ENCODE peak calls at places on chromosomes 3 and 15, in five cellular contexts. P, D, X, V and G are unnamed samples.

GRCh38 chr15:56980474-56980873 is 62.0 kb downstream of the TCF12 start:
- DNase-seq in P (no peak), D (no peak), X (no peak), V (no peak), G (no peak)

GRCh38 chr15:73941044-73941443 is 14.8 kb downstream of the LOXL1 start:
- DNase-seq in P (no peak), D (no peak), X (no peak), V (no peak), G (no peak)

GRCh38 chr3:38717603-38718240 is 68.2 kb upstream of the SCN5A start:
- DNase-seq in P (no peak), D (no peak), X (no peak), V (peak; percentile 84), G (no peak)

GRCh38 chr3:54122046-54122801 is at the start of gene CACNA2D3:
- DNase-seq in P (no peak), D (no peak), X (no peak), V (peak; percentile 79), G (no peak)

GRCh38 chr3:98608029-98608428 is 14.6 kb upstream of the CPOX start:
- DNase-seq in P (no peak), D (no peak), X (no peak), V (no peak), G (no peak)

GRCh38 chr3:53821631-53822068 is 24.6 kb downstream of the CHDH start:
- DNase-seq in P (no peak), D (no peak), X (no peak), V (no peak), G (peak; percentile 17)

GRCh38 chr3:99757948-99758347 is 59.7 kb upstream of the CMSS1 start:
- DNase-seq in P (no peak), D (no peak), X (no peak), V (no peak), G (no peak)

GRCh38 chr3:121736112-121736511 is 13.4 kb downstream of the GOLGB1 start:
- DNase-seq in P (no peak), D (no peak), X (no peak), V (no peak), G (no peak)

GRCh38 chr3:24670871-24671270 is 176.2 kb upstream of the THRB start:
- DNase-seq in P (no peak), D (no peak), X (no peak), V (no peak), G (no peak)

GRCh38 chr3:13372656-13373055 is 47.5 kb downstream of the NUP210 start:
- DNase-seq in P (no peak), D (no peak), X (no peak), V (no peak), G (no peak)

GRCh38 chr3:53038679-53039375 is 7.0 kb downstream of the SFMBT1 start:
- DNase-seq in P (no peak), D (no peak), X (no peak), V (no peak), G (no peak)

GRCh38 chr3:138458774-138459499 is 24.5 kb downstream of the ESYT3 start:
- DNase-seq in P (no peak), D (no peak), X (no peak), V (peak; percentile 5), G (no peak)

GRCh38 chr3:99878005-99878404 is 60.3 kb downstream of the CMSS1 start:
- DNase-seq in P (no peak), D (no peak), X (no peak), V (no peak), G (peak; percentile 53)

GRCh38 chr3:10353661-10354372 is 32.9 kb upstream of the SEC13 start:
- DNase-seq in P (no peak), D (no peak), X (no peak), V (no peak), G (no peak)

GRCh38 chr15:80523746-80524145 is 119.6 kb downstream of the ARNT2 start:
- DNase-seq in P (no peak), D (no peak), X (no peak), V (no peak), G (no peak)

GRCh38 chr3:126487151-126487771 is 11.6 kb upstream of the ZXDC start:
- DNase-seq in P (no peak), D (peak; percentile 11), X (no peak), V (peak; percentile 52), G (peak; percentile 73)

GRCh38 chr3:95348879-95349278 is 1286.0 kb downstream of the NSUN3 start:
- DNase-seq in P (no peak), D (no peak), X (no peak), V (no peak), G (no peak)
- H3K27ac ChIP-seq in P (no peak overlapping the region), D (no peak overlapping the region), X (no peak overlapping the region), V (no peak overlapping the region), G (no peak overlapping the region)

DNA sequence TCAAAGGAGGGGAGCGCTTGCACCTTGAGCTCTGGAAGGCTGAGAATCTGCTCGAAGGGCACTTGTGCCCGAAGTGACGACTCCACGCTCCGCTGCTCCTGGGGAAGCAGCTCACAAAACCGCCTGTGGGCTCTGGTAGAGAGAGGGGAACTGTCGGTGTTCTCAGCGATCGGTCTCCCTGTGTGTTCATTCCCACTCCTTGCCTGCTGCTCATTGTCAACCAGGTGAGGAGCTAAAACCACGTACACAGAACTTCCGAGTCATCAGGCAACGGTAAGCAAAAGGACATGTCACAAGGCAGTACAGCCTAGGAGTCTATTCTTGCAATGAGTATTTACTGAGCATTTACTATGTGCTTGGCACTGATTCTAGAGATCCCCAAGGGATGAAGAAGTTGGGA is 1.5 kb downstream of the CIB1 start:
- DNase-seq in P (no peak), D (peak; percentile 48), X (no peak), V (no peak), G (no peak)
- H3K27ac ChIP-seq in P (no peak overlapping the region), D (peak overlapping the region; percentile 73), X (no peak overlapping the region), V (no peak overlapping the region), G (peak overlapping the region; percentile 94)

DNA sequence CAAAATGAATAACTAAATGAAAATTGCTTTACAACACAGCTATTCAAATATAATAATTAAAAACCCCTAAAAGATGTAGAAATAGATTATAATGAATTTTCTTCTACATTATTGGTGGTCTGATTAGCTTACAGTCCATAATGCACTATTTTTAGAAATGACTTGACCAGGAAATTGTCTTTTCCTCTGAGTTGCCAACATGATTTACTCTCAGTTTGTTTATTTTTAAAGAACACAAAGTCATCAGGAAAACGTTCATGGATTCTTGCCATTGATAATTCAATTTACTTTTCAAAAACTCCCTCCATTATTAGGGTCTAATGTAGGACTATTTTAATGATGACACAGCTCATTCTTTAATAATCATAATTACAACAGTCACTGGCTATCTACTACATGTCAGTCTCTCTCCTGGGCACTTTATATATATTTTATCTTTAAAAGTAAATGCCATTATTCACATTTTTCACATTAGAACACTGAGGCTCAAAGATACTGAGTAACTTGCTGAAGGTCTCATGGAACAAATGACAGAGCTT is 1.1 kb downstream of the TM4SF18 start:
- DNase-seq in P (no peak), D (no peak), X (no peak), V (no peak), G (no peak)
- H3K27ac ChIP-seq in P (no peak overlapping the region), D (no peak overlapping the region), X (peak overlapping the region; percentile 91), V (peak overlapping the region; percentile 53), G (no peak overlapping the region)

GRCh38 chr3:30135190-30135589 is 471.2 kb upstream of the TGFBR2 start:
- DNase-seq in P (no peak), D (peak; percentile 22), X (peak; percentile 4), V (no peak), G (no peak)
- H3K27ac ChIP-seq in P (no peak overlapping the region), D (no peak overlapping the region), X (peak overlapping the region; percentile 48), V (no peak overlapping the region), G (no peak overlapping the region)

GRCh38 chr3:156685752-156686151 is 11.4 kb downstream of the TIPARP start:
- DNase-seq in P (no peak), D (peak; percentile 43), X (no peak), V (no peak), G (no peak)

GRCh38 chr3:156682491-156682890 is 8.1 kb downstream of the TIPARP start:
- DNase-seq in P (no peak), D (no peak), X (no peak), V (no peak), G (no peak)

GRCh38 chr3:156682963-156683362 is 8.6 kb downstream of the TIPARP start:
- DNase-seq in P (no peak), D (no peak), X (no peak), V (no peak), G (no peak)

GRCh38 chr3:156687023-156687422 is 12.6 kb downstream of the TIPARP start:
- DNase-seq in P (no peak), D (peak; percentile 29), X (no peak), V (no peak), G (no peak)

DNA sequence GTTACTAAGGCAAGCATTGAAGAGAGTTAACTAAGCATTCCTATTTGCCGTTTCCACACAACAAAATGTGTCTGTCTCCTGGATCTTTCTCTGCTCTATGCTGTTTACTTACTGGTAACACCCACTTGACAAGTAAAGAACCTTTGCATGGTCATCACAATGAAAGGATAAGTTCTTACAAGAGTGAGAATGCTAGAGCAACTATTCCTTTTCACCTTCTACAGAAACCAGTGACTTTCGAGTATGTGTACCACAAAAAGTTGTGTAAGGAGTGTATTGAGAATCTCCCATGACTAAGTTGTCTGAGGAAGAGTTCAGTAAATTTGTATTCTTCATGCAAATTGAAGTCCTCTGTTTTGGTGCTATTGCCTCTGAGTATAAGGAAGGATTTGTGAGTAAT is 10.8 kb downstream of the TIPARP start:
- DNase-seq in P (no peak), D (no peak), X (no peak), V (no peak), G (no peak)
- H3K27ac ChIP-seq in P (no peak overlapping the region), D (no peak overlapping the region), X (no peak overlapping the region), V (no peak overlapping the region), G (no peak overlapping the region)

GRCh38 chr3:108410531-108410984 is 99.8 kb downstream of the MYH15 start:
- DNase-seq in P (no peak), D (no peak), X (no peak), V (peak; percentile 42), G (no peak)
- H3K27ac ChIP-seq in P (no peak overlapping the region), D (no peak overlapping the region), X (no peak overlapping the region), V (no peak overlapping the region), G (no peak overlapping the region)

DNA sequence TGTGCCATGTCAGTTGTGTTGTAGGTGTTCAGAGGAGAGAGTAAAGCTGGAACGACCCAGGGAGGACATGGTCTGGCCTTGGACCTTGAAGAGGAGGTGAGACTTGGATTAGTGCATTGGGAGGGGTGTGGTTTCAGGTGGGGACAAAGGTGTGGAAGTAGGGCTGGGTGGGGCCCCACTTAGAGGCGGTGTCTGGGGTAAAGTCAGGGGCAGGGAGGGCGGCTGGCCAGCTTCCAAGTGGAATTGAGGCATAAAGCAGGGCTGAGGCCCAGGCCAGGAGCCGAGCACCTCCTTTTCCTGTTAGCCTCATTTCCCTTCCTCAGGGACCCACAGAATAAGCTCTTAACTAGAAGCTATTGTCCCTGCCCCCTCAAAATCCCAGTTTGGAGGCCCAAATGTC is 36.2 kb upstream of the FLNB start:
- DNase-seq in P (no peak), D (no peak), X (no peak), V (peak; percentile 48), G (no peak)
- H3K27ac ChIP-seq in P (no peak overlapping the region), D (no peak overlapping the region), X (peak overlapping the region; percentile 92), V (peak overlapping the region; percentile 79), G (peak overlapping the region; percentile 95)

GRCh38 chr3:136626448-136626847 is 125.7 kb downstream of the STAG1 start:
- DNase-seq in P (no peak), D (no peak), X (no peak), V (no peak), G (no peak)
- H3K27ac ChIP-seq in P (no peak overlapping the region), D (no peak overlapping the region), X (no peak overlapping the region), V (no peak overlapping the region), G (no peak overlapping the region)

GRCh38 chr3:66404246-66404645 is 96.6 kb downstream of the LRIG1 start:
- DNase-seq in P (no peak), D (no peak), X (no peak), V (peak; percentile 8), G (no peak)
- H3K27ac ChIP-seq in P (no peak overlapping the region), D (no peak overlapping the region), X (no peak overlapping the region), V (no peak overlapping the region), G (no peak overlapping the region)